ENCODE peak calls at places on chromosome 9, in eight cellular contexts. M is T-helper 2 cell treated with Interferon-gamma antibody and Interleukin-4, amounts not matched to agents 5 μg/mL and 100 μg/mL, for 36 hours; X is choroid plexus epithelial cell; D is caudate nucleus; F is stimulated activated CD8-positive, alpha-beta memory T cell treated with anti-CD3 and anti-CD28 coated beads, Interleukin-4, amount 100 ng/mL, for 1 hour; W is SW480; U is glutamatergic neuron; B is type B pancreatic cell. L is an unnamed sample.

GRCh38 chr9:114621975-114622609 is 11.0 kb downstream of the TMEM268 start:
- DNase-seq in F (no peak), D (no peak), X (peak), U (no peak), B (no peak), M (no peak), W (peak), L (no peak)

GRCh38 chr9:96044401-96044800 is 168.9 kb downstream of the ERCC6L2 start:
- DNase-seq in X (no peak), W (no peak), D (no peak), F (no peak), M (no peak), B (no peak), U (no peak), L (no peak)

GRCh38 chr9:80501635-80502034 is 929.9 kb downstream of the TLE4 start:
- DNase-seq in B (no peak), F (no peak), D (no peak), M (no peak), W (no peak), U (no peak), X (peak), L (no peak)

GRCh38 chr9:123614503-123615258 is 258.7 kb downstream of the CRB2 start:
- DNase-seq in U (no peak), B (no peak), M (no peak), W (no peak), D (no peak), X (no peak), F (no peak), L (no peak)

GRCh38 chr9:127875306-127875966 is 2.0 kb downstream of the AK1 start:
- DNase-seq in F (no peak), X (peak), W (no peak), B (no peak), M (no peak), D (no peak), U (no peak), L (no peak)

GRCh38 chr9:76707510-76707909 is 56.7 kb upstream of the PCA3 start:
- DNase-seq in W (no peak), D (no peak), X (no peak), M (no peak), F (no peak), B (no peak), U (no peak), L (no peak)

GRCh38 chr9:91162784-91163440 is 198.8 kb downstream of the AUH start:
- DNase-seq in W (peak), M (peak), F (no peak), D (no peak), B (no peak), X (no peak), U (no peak), L (no peak)

GRCh38 chr9:76534031-76534430 is 75.0 kb downstream of the GCNT1 start:
- DNase-seq in B (no peak), M (no peak), W (no peak), X (peak), F (no peak), D (no peak), U (no peak), L (no peak)

GRCh38 chr9:126452036-126452595 is 125.5 kb downstream of the MVB12B start:
- DNase-seq in W (no peak), M (no peak), F (no peak), U (no peak), X (no peak), B (no peak), D (no peak), L (no peak)

GRCh38 chr9:81083062-81083461 is 606.3 kb downstream of the TLE1 start:
- DNase-seq in D (no peak), F (no peak), B (no peak), U (no peak), W (no peak), X (peak), M (no peak), L (no peak)

GRCh38 chr9:99411068-99411467 is 189.0 kb downstream of the SEC61B start:
- DNase-seq in F (no peak), U (no peak), W (no peak), M (no peak), B (no peak), D (no peak), X (peak), L (no peak)

GRCh38 chr9:93974151-93974550 is 19.0 kb upstream of the BARX1 start:
- DNase-seq in U (no peak), D (no peak), F (no peak), B (no peak), M (no peak), W (no peak), X (no peak), L (no peak)

GRCh38 chr9:134343637-134344036 is 17.4 kb downstream of the RXRA start:
- DNase-seq in B (no peak), D (no peak), X (no peak), U (no peak), M (no peak), F (no peak), W (no peak), L (no peak)

GRCh38 chr9:75633658-75634057 is 256.8 kb upstream of the PCSK5 start:
- DNase-seq in B (no peak), W (no peak), X (no peak), D (no peak), F (no peak), M (no peak), U (no peak), L (no peak)

GRCh38 chr9:37740631-37741328 is 12.8 kb upstream of the TRMT10B start:
- DNase-seq in W (no peak), M (no peak), U (no peak), D (no peak), X (no peak), B (no peak), F (no peak), L (no peak)

GRCh38 chr9:6354072-6354686 is 26.0 kb downstream of the TPD52L3 start:
- DNase-seq in F (peak), D (no peak), M (peak), W (peak), B (no peak), U (no peak), X (peak), L (no peak)

GRCh38 chr9:136108648-136109266 is 9.9 kb downstream of the TMEM250 start:
- DNase-seq in B (no peak), D (no peak), M (no peak), X (no peak), W (no peak), U (no peak), F (no peak), L (no peak)

GRCh38 chr9:116320180-116320799 is 166.7 kb downstream of the PAPPA start:
- DNase-seq in D (no peak), B (no peak), M (no peak), F (no peak), W (no peak), X (no peak), U (no peak), L (no peak)

GRCh38 chr9:128001411-128002298 is 20.9 kb upstream of the EEIG1 start:
- DNase-seq in M (no peak), B (no peak), W (peak), D (no peak), F (no peak), X (peak), U (no peak), L (no peak)

GRCh38 chr9:6502399-6502798 is 89.4 kb downstream of the UHRF2 start:
- DNase-seq in X (peak), D (no peak), U (no peak), B (no peak), M (no peak), W (no peak), F (no peak), L (no peak)

GRCh38 chr9:30913331-30913730 is 1471.1 kb upstream of the ACO1 start:
- DNase-seq in F (no peak), X (no peak), M (no peak), W (no peak), U (peak), B (no peak), D (no peak), L (no peak)

GRCh38 chr9:82558855-82559615 is 503.9 kb downstream of the RASEF start:
- DNase-seq in B (no peak), U (no peak), X (peak), D (no peak), M (no peak), W (peak), F (no peak), L (no peak)

GRCh38 chr9:108665856-108666784 is 189.7 kb downstream of the ACTL7B start:
- DNase-seq in U (no peak), X (no peak), F (no peak), D (no peak), W (no peak), M (no peak), B (no peak), L (peak)

GRCh38 chr9:109463924-109464625 is 34.0 kb downstream of the PTPN3 start:
- DNase-seq in F (no peak), M (peak), X (no peak), U (no peak), W (no peak), B (no peak), D (no peak), L (no peak)

GRCh38 chr9:80602291-80602690 is 1030.5 kb downstream of the TLE4 start:
- DNase-seq in X (no peak), F (no peak), B (no peak), D (no peak), W (no peak), U (no peak), M (no peak), L (no peak)

GRCh38 chr9:133112361-133113026 is 8.5 kb downstream of the RALGDS start:
- DNase-seq in B (no peak), X (no peak), U (no peak), F (no peak), D (no peak), M (no peak), W (no peak), L (no peak)

GRCh38 chr9:131965101-131965500 is 114.6 kb downstream of the MED27 start:
- DNase-seq in W (no peak), X (no peak), B (no peak), D (no peak), U (no peak), F (no peak), M (no peak), L (no peak)

GRCh38 chr9:137720571-137721110 is 101.8 kb downstream of the EHMT1 start:
- DNase-seq in U (no peak), W (no peak), X (no peak), M (no peak), F (no peak), B (no peak), D (no peak), L (no peak)

GRCh38 chr9:17930091-17930490 is 351.2 kb downstream of the SH3GL2 start:
- DNase-seq in W (no peak), D (no peak), F (no peak), X (no peak), M (no peak), B (no peak), U (no peak), L (no peak)

GRCh38 chr9:91433180-91433579 is 9.5 kb upstream of the NFIL3 start:
- DNase-seq in W (peak), M (peak), B (no peak), X (peak), F (no peak), U (no peak), D (no peak), L (no peak)

GRCh38 chr9:26744362-26744965 is 148.1 kb downstream of the CAAP1 start:
- DNase-seq in F (no peak), W (peak), B (no peak), U (no peak), X (peak), D (no peak), M (no peak), L (no peak)

GRCh38 chr9:123469231-123469630 is 113.2 kb downstream of the CRB2 start:
- DNase-seq in B (no peak), D (no peak), M (no peak), F (no peak), U (no peak), W (no peak), X (no peak), L (no peak)

GRCh38 chr9:89278997-89279739 is 31.8 kb upstream of the CKS2 start:
- DNase-seq in M (no peak), D (no peak), B (no peak), F (no peak), X (peak), W (peak), U (no peak), L (no peak)

GRCh38 chr9:35482071-35482470 is 7.8 kb upstream of the RUSC2 start:
- DNase-seq in M (no peak), X (no peak), F (no peak), W (no peak), B (no peak), D (no peak), U (no peak), L (no peak)